ENCODE peak calls at places on chromosome 7, in ten cellular contexts. M, F, H, E, C, D, L, X, Y and K are unnamed samples.

GRCh38 chr7:151705744-151706567 is 171.0 kb downstream of the PRKAG2 start:
- DNase-seq in F (no peak), X (no peak), C (no peak), E (no peak), D (no peak), L (peak), M (peak), H (no peak), Y (no peak), K (peak)

GRCh38 chr7:98418636-98419315 is 17.9 kb upstream of the BAIAP2L1 start:
- DNase-seq in Y (peak), E (no peak), C (no peak), H (no peak), M (peak), X (peak), L (peak), F (no peak), D (no peak), K (peak)

GRCh38 chr7:75937958-75938786 is 23.2 kb downstream of the POR start:
- DNase-seq in X (peak), Y (no peak), L (peak), E (peak), M (peak), F (peak), H (peak), C (no peak), D (peak), K (peak)

GRCh38 chr7:139840776-139841175 is 11.7 kb downstream of the TBXAS1 start:
- DNase-seq in D (no peak), F (no peak), L (no peak), M (no peak), E (no peak), Y (no peak), H (no peak), X (no peak), C (no peak), K (no peak)

GRCh38 chr7:55033241-55033846 is 14.5 kb downstream of the EGFR start:
- DNase-seq in E (no peak), L (no peak), M (no peak), X (no peak), Y (no peak), F (no peak), D (no peak), H (no peak), C (no peak), K (no peak)

GRCh38 chr7:15621468-15621867 is 59.7 kb upstream of the AGMO start:
- DNase-seq in X (no peak), Y (no peak), D (no peak), L (no peak), E (no peak), H (no peak), C (no peak), M (no peak), F (no peak), K (no peak)

GRCh38 chr7:137983308-137984008 is 18.4 kb downstream of the CREB3L2 start:
- DNase-seq in F (no peak), X (no peak), Y (no peak), E (peak), L (no peak), H (peak), D (no peak), M (no peak), C (no peak), K (no peak)

GRCh38 chr7:124033093-124033806 is 383 bp upstream of the TMEM229A start:
- DNase-seq in D (peak), H (no peak), M (no peak), E (peak), Y (peak), L (peak), X (no peak), F (no peak), C (no peak), K (peak)

GRCh38 chr7:22549667-22550513 is 49.9 kb upstream of the STEAP1B start:
- DNase-seq in D (no peak), E (no peak), F (no peak), X (no peak), H (no peak), M (peak), C (no peak), Y (no peak), L (no peak), K (peak)

GRCh38 chr7:26200113-26200443 is 468 bp downstream of the HNRNPA2B1 start:
- DNase-seq in H (peak), M (peak), E (peak), L (peak), X (no peak), F (peak), C (peak), D (peak), Y (peak), K (peak)

GRCh38 chr7:41478187-41478586 is 224.7 kb downstream of the INHBA start:
- DNase-seq in F (no peak), M (no peak), E (no peak), C (no peak), H (no peak), L (no peak), D (no peak), X (no peak), Y (no peak), K (no peak)

GRCh38 chr7:66769833-66770512 is 29.4 kb downstream of the RABGEF1 start:
- DNase-seq in X (no peak), E (no peak), Y (no peak), D (no peak), L (no peak), H (no peak), C (no peak), M (no peak), F (no peak), K (no peak)

GRCh38 chr7:151081170-151082101 is 827 bp upstream of the FASTK start:
- DNase-seq in D (peak), F (no peak), H (no peak), C (no peak), L (peak), X (no peak), Y (peak), E (no peak), M (no peak), K (no peak)

GRCh38 chr7:124462249-124462648 is 303.3 kb downstream of the GPR37 start:
- DNase-seq in Y (no peak), D (no peak), C (no peak), X (no peak), H (no peak), F (no peak), E (no peak), L (no peak), M (no peak), K (no peak)

GRCh38 chr7:115973381-115973780 is 57.2 kb downstream of the TFEC start:
- DNase-seq in C (no peak), H (no peak), E (no peak), X (no peak), M (no peak), L (no peak), D (no peak), Y (no peak), F (no peak), K (no peak)

GRCh38 chr7:73941836-73942551 is 81.0 kb downstream of the TMEM270 start:
- DNase-seq in E (no peak), F (no peak), D (no peak), Y (no peak), C (no peak), H (no peak), L (no peak), X (no peak), M (no peak), K (no peak)

GRCh38 chr7:151226560-151226874 is 488 bp downstream of the ABCF2 start:
- DNase-seq in H (no peak), M (no peak), L (no peak), F (peak), E (no peak), D (no peak), C (no peak), X (no peak), Y (no peak), K (no peak)

GRCh38 chr7:41869091-41869490 is 166.2 kb upstream of the INHBA start:
- DNase-seq in D (no peak), L (no peak), E (no peak), M (no peak), H (no peak), F (no peak), Y (no peak), X (no peak), C (no peak), K (no peak)

GRCh38 chr7:117186218-117186617 is 136.6 kb downstream of the WNT2 start:
- DNase-seq in C (no peak), L (no peak), Y (no peak), E (no peak), M (no peak), F (no peak), D (no peak), H (no peak), X (no peak), K (no peak)

GRCh38 chr7:27863866-27864265 is 123.9 kb downstream of the TAX1BP1 start:
- DNase-seq in F (no peak), H (no peak), Y (no peak), E (no peak), L (no peak), C (no peak), M (no peak), D (no peak), X (no peak), K (peak)

GRCh38 chr7:100679927-100680588 is 6.5 kb downstream of the GNB2 start:
- DNase-seq in L (peak), Y (no peak), F (no peak), M (no peak), D (peak), X (no peak), E (no peak), C (no peak), H (peak), K (peak)

GRCh38 chr7:104791065-104791464 is 222.9 kb upstream of the KMT2E start:
- DNase-seq in M (no peak), F (no peak), E (no peak), Y (no peak), H (no peak), L (no peak), D (no peak), C (no peak), X (no peak), K (no peak)

GRCh38 chr7:79407351-79407750 is 46.1 kb downstream of the MAGI2 start:
- DNase-seq in D (no peak), C (no peak), E (no peak), X (no peak), L (no peak), Y (no peak), H (no peak), M (no peak), F (no peak), K (no peak)

GRCh38 chr7:4931932-4932331 is 27.1 kb downstream of the MMD2 start:
- DNase-seq in D (no peak), C (no peak), X (no peak), L (peak), H (no peak), E (no peak), M (no peak), F (no peak), Y (peak), K (peak)

DNA sequence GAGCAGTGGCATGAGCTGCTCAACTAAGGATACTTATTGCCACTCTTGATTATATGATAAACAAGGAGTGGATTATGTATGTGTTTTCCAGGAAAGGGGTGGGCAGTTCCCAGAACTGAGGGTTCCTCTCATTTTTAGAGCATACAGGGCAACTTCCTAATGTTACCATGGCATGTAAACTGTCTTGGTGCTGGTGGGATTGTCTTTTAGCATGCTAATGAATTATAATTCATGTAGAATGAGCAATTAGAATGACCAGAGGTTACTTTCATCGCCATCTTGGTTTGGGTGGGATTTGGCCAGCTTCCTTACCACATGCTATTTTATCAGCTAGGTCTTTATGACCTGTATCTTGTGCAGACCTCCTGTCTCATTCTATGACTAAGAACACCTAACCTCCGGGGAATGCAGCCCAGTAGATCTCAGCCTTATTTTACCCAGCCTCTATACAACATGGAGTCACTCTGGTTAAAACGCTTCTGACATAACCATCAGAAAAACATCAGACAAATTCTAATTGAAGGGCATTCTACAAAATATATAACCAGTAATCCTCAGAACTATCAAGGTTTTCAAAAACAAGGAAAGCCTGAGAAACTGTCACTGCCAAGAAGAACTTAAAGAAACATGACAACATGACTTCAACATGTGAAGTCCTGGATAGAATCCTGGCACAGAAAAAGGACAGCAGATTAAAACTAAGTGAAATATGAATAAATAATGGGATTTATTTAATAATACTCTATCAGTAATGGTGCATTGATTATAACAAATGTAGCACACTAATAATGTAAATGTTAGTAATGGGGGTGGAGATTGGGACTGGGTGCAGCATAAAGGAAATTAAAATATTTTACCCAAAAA is 365.0 kb downstream of the SEMA3D start:
- DNase-seq in F (no peak), M (no peak), C (no peak), Y (no peak), H (no peak), L (no peak), E (no peak), D (no peak), X (no peak), K (no peak)
- H3K27ac ChIP-seq in F (no peak), M (no peak), C (no peak), Y (no peak), H (no peak), L (no peak), E (no peak), D (no peak), X (no peak), K (no peak)

GRCh38 chr7:47948096-47948790 is at the start of gene PKD1L1:
- DNase-seq in E (no peak), Y (no peak), H (no peak), X (no peak), L (no peak), F (no peak), D (no peak), C (no peak), M (no peak), K (no peak)
- H3K27ac ChIP-seq in E (peak), Y (peak), H (no peak), X (no peak), L (no peak), F (no peak), D (peak), C (no peak), M (peak), K (no peak)

GRCh38 chr7:18430810-18431209 is 64.7 kb upstream of the HDAC9 start:
- DNase-seq in X (no peak), C (no peak), L (no peak), E (no peak), H (no peak), F (no peak), D (no peak), M (no peak), Y (no peak), K (no peak)
- H3K27ac ChIP-seq in X (no peak), C (no peak), L (no peak), E (no peak), H (no peak), F (no peak), D (no peak), M (no peak), Y (no peak), K (no peak)

DNA sequence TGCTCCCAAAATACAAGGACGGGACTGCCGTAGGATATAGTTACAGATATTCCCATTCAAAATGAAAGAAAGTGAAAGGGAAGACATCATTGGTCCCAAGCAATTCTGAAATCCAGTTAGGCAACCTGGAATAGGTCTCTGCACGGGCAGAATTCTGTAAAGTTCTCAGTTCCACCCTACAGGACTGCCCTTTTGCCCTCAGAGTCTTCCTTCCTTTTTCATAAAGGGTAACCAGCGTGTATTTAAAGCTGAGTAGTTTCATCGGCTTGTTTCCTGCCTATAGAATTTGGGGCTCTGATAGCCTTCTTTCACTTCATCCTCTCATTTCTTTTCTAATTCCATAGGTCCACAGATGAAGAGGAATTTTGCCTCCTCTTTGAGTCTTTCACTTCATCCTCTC is 20.0 kb downstream of the COPG2 start:
- DNase-seq in C (no peak), H (no peak), M (no peak), Y (no peak), L (no peak), E (no peak), X (no peak), D (no peak), F (no peak), K (no peak)
- H3K27ac ChIP-seq in C (no peak), H (no peak), M (no peak), Y (no peak), L (no peak), E (no peak), X (no peak), D (no peak), F (no peak), K (no peak)

GRCh38 chr7:30853576-30853975 is 58.1 kb upstream of the AQP1 start:
- DNase-seq in H (no peak), E (no peak), D (peak), X (no peak), Y (no peak), F (no peak), L (no peak), C (no peak), M (no peak), K (no peak)

GRCh38 chr7:30858576-30858975 is 53.1 kb upstream of the AQP1 start:
- DNase-seq in E (no peak), X (no peak), D (no peak), L (no peak), F (no peak), C (no peak), Y (no peak), M (no peak), H (no peak), K (no peak)

GRCh38 chr7:30859202-30859939 is 52.3 kb upstream of the AQP1 start:
- DNase-seq in M (no peak), E (no peak), L (peak), F (no peak), H (no peak), C (no peak), Y (no peak), D (no peak), X (no peak), K (peak)

GRCh38 chr7:30852744-30853288 is 58.8 kb upstream of the AQP1 start:
- DNase-seq in C (no peak), L (no peak), X (no peak), D (peak), Y (no peak), F (no peak), E (no peak), M (no peak), H (no peak), K (no peak)

DNA sequence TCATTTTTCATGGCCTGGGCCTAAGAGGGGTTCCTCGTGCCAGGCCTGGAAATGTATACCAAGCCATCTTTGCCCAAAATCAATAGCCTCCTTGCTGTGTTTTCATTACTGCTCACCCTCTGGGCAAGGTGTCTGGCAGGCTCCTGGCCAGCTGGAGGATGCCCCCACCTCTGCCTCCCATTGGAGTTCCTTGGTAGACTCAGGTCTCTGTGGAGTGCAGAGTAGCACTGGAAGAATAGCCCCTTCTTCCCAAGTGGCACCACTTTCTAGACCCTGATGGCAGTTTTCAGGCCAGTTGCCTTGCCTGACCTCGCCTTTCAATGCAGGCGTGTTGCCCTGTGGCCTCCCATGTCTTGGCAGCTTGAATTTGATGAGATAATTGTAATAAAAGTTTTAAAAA is 55.7 kb upstream of the AQP1 start:
- DNase-seq in F (no peak), X (no peak), D (no peak), Y (no peak), H (no peak), L (no peak), C (no peak), E (no peak), M (no peak), K (no peak)
- H3K27ac ChIP-seq in F (no peak), X (peak), D (no peak), Y (no peak), H (peak), L (no peak), C (no peak), E (no peak), M (no peak), K (no peak)